ENCODE peak calls at places on chromosomes 1 and 21, in five cellular contexts. T is epithelial cell of esophagus, V is WERI-Rb-1, X is foreskin fibroblast, J is Peyer's patch. C is an unnamed sample.

GRCh38 chr1:31425301-31426081 is 12.5 kb downstream of the SERINC2 start:
- DNase-seq in T (no peak), V (no peak), X (no peak), J (no peak), C (no peak)

GRCh38 chr1:160708118-160708517 is 3.5 kb downstream of the CD48 start:
- DNase-seq in T (no peak), V (no peak), X (no peak), J (no peak), C (no peak)

GRCh38 chr1:34806396-34806795 is 13.6 kb downstream of the GJA4 start:
- DNase-seq in T (peak), V (no peak), X (peak), J (no peak), C (no peak)

GRCh38 chr1:167871331-167871730 is 42.6 kb downstream of the ADCY10 start:
- DNase-seq in T (no peak), V (no peak), X (peak), J (no peak), C (no peak)

GRCh38 chr1:17673335-17674075 is 81.6 kb upstream of the ACTL8 start:
- DNase-seq in T (no peak), V (no peak), X (no peak), J (no peak), C (no peak)

GRCh38 chr1:87249803-87250202 is 78.9 kb upstream of the LMO4 start:
- DNase-seq in T (peak), V (no peak), X (no peak), J (no peak), C (peak)

GRCh38 chr1:226674892-226675719 is 64.0 kb downstream of the ITPKB start:
- DNase-seq in T (no peak), V (no peak), X (no peak), J (peak), C (no peak)

GRCh38 chr1:116820362-116820761 is 66.1 kb downstream of the CD2 start:
- DNase-seq in T (peak), V (no peak), X (peak), J (no peak), C (peak)

GRCh38 chr21:45301521-45302081 is 13.9 kb upstream of the POFUT2 start:
- DNase-seq in T (no peak), V (no peak), X (no peak), J (no peak), C (no peak)

GRCh38 chr1:24435782-24436365 is 20.3 kb downstream of the NIPAL3 start:
- DNase-seq in T (no peak), V (no peak), X (no peak), J (no peak), C (no peak)

GRCh38 chr21:45957986-45958610 is 23.5 kb upstream of the COL6A1 start:
- DNase-seq in T (no peak), V (no peak), X (peak), J (no peak), C (no peak)

GRCh38 chr1:179143332-179143731 is 61.5 kb downstream of the TOR3A start:
- DNase-seq in T (peak), V (no peak), X (peak), J (no peak), C (no peak)

GRCh38 chr1:232192781-232193450 is 437.0 kb downstream of the SIPA1L2 start:
- DNase-seq in T (peak), V (no peak), X (peak), J (no peak), C (no peak)

GRCh38 chr1:41538741-41539415 is 54.4 kb upstream of the EDN2 start:
- DNase-seq in T (no peak), V (no peak), X (no peak), J (no peak), C (no peak)

GRCh38 chr1:228802386-228803221 is 67.3 kb downstream of the RHOU start:
- DNase-seq in T (no peak), V (no peak), X (peak), J (no peak), C (no peak)

GRCh38 chr1:94456736-94457135 is 38.5 kb downstream of the ABCD3 start:
- DNase-seq in T (no peak), V (no peak), X (peak), J (no peak), C (no peak)

GRCh38 chr1:227449051-227449450 is 114.3 kb upstream of the ZNF678 start:
- DNase-seq in T (peak), V (peak), X (peak), J (no peak), C (peak)

GRCh38 chr1:7386226-7387052 is 384.7 kb upstream of the VAMP3 start:
- DNase-seq in T (no peak), V (peak), X (no peak), J (no peak), C (no peak)

GRCh38 chr1:201095581-201096531 is 16.4 kb downstream of the CACNA1S start:
- DNase-seq in T (peak), V (peak), X (no peak), J (no peak), C (no peak)

GRCh38 chr1:33588726-33589125 is 116.3 kb downstream of the ZSCAN20 start:
- DNase-seq in T (no peak), V (no peak), X (no peak), J (no peak), C (no peak)

GRCh38 chr1:85628791-85629531 is 48.4 kb downstream of the CCN1 start:
- DNase-seq in T (peak), V (no peak), X (peak), J (no peak), C (no peak)

GRCh38 chr1:151539321-151540020 is 638 bp upstream of the TUFT1 start:
- DNase-seq in T (peak), V (peak), X (peak), J (peak), C (peak)

GRCh38 chr1:26234644-26235384 is 814 bp downstream of the CEP85 start:
- DNase-seq in T (peak), V (no peak), X (peak), J (no peak), C (no peak)

GRCh38 chr1:76336951-76337371 is 262.4 kb downstream of the ST6GALNAC3 start:
- DNase-seq in T (no peak), V (no peak), X (peak), J (peak), C (no peak)

GRCh38 chr1:41361495-41362356 is 492 bp downstream of the FOXO6 start:
- DNase-seq in T (no peak), V (no peak), X (no peak), J (no peak), C (no peak)

GRCh38 chr1:13469343-13469742 is 44.5 kb downstream of the LRRC38 start:
- DNase-seq in T (peak), V (peak), X (no peak), J (no peak), C (no peak)

GRCh38 chr1:170407138-170407537 is 124.8 kb upstream of the GORAB start:
- DNase-seq in T (peak), V (no peak), X (no peak), J (no peak), C (no peak)

GRCh38 chr1:27400963-27401341 is 8.5 kb downstream of the GPR3 start:
- DNase-seq in T (no peak), V (no peak), X (peak), J (no peak), C (no peak)

GRCh38 chr1:43531453-43531905 is 796 bp downstream of the PTPRF start:
- DNase-seq in T (no peak), V (peak), X (peak), J (no peak), C (peak)

GRCh38 chr1:234912541-234913312 is 215.9 kb downstream of the TOMM20 start:
- DNase-seq in T (no peak), V (no peak), X (no peak), J (no peak), C (peak)

GRCh38 chr1:60992165-60992564 is 90.2 kb upstream of the NFIA start:
- DNase-seq in T (no peak), V (no peak), X (no peak), J (no peak), C (no peak)

GRCh38 chr1:204974326-204974725 is 68.7 kb upstream of the CNTN2 start:
- DNase-seq in T (no peak), V (peak), X (no peak), J (no peak), C (no peak)

GRCh38 chr1:201708085-201708512 is 120.9 kb upstream of the IPO9 start:
- DNase-seq in T (no peak), V (no peak), X (peak), J (no peak), C (no peak)

GRCh38 chr1:65141394-65141793 is 6.6 kb upstream of the AK4 start:
- DNase-seq in T (peak), V (no peak), X (peak), J (no peak), C (peak)

GRCh38 chr21:42518216-42518615 is 4.6 kb downstream of the SLC37A1 start:
- DNase-seq in T (peak), V (no peak), X (no peak), J (no peak), C (peak)

GRCh38 chr1:167693425-167694045 is 28.2 kb upstream of the MPZL1 start:
- DNase-seq in T (no peak), V (no peak), X (no peak), J (no peak), C (no peak)

GRCh38 chr1:177466286-177466685 is 295.5 kb downstream of the BRINP2 start:
- DNase-seq in T (peak), V (no peak), X (no peak), J (no peak), C (no peak)

GRCh38 chr1:113811353-113811887 is 856 bp downstream of the RSBN1 start:
- DNase-seq in T (peak), V (peak), X (peak), J (peak), C (no peak)

GRCh38 chr1:113812661-113813135 is 422 bp upstream of the RSBN1 start:
- DNase-seq in T (no peak), V (peak), X (no peak), J (peak), C (no peak)

GRCh38 chr1:113809651-113810602 is 2.3 kb downstream of the RSBN1 start:
- DNase-seq in T (no peak), V (no peak), X (no peak), J (no peak), C (no peak)

GRCh38 chr1:113811888-113812660 is at the start of gene RSBN1:
- DNase-seq in T (peak), V (peak), X (peak), J (peak), C (peak)

GRCh38 chr1:113813218-113813617 is 942 bp upstream of the RSBN1 start:
- DNase-seq in T (no peak), V (no peak), X (no peak), J (no peak), C (no peak)
- H3K4me3 ChIP-seq in T (no peak), V (no peak), X (no peak), J (no peak), C (no peak)

DNA sequence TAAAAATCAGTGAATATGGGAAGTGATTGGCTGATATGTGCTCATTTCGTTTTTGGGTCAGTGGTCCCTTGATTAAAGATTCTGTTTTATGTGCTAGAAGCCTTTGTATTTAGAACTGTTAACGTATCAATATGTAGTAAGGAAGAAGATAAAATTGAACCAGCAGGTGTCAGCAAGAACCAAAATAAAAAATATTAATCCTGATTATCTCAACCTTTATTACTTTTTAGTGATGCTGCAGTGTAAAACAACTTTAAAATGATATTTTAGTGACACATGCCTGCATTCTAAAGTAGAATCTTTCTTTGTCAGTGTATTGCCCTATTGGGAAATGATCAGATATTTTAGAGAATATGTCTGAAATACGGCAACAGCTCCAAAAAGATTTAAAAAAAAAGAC is 49.5 kb downstream of the NEK7 start:
- DNase-seq in T (no peak), V (no peak), X (no peak), J (no peak), C (no peak)
- TF ChIP-seq CTCF in T (peak), V (no peak), X (no peak), J (no peak), C (no peak)

GRCh38 chr1:206002833-206003532 is at the start of gene RAB7B:
- DNase-seq in T (peak), V (peak), X (peak), J (no peak), C (no peak)

GRCh38 chr1:206000641-206001339 is 2.4 kb downstream of the RAB7B start:
- DNase-seq in T (peak), V (peak), X (no peak), J (no peak), C (no peak)

GRCh38 chr1:206002160-206002559 is 1.0 kb downstream of the RAB7B start:
- DNase-seq in T (peak), V (peak), X (no peak), J (no peak), C (no peak)

GRCh38 chr1:205998457-205999241 is 4.5 kb downstream of the RAB7B start:
- DNase-seq in T (no peak), V (peak), X (peak), J (no peak), C (no peak)

DNA sequence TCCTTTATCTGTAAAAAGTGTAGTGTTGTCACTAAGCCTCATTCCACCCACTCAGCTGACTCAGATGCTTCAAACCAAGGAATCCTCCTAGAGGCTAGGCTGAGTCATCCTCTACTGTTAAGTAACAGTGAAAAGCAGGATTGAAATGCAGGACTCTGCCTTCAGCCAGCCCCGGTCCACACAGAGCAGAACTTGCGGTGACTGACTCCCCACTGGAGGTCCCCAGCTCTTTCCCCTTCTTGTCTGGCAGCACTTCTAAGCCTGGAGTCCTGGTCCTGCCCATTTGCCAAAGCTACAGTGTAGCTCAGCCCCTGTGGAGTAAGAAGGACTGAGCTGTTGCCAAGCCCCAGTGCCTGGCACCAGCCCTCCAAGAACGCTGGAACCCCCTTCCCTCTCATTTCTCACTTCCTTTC is 1.7 kb downstream of the RAB7B start:
- DNase-seq in T (peak), V (peak), X (peak), J (no peak), C (peak)
- H3K4me3 ChIP-seq in T (peak), V (no peak), X (peak), J (no peak), C (no peak)

GRCh38 chr1:48251323-48251722 is 28.8 kb downstream of the SLC5A9 start:
- DNase-seq in T (no peak), V (no peak), X (no peak), J (no peak), C (no peak)

GRCh38 chr1:48250572-48250971 is 28.1 kb downstream of the SLC5A9 start:
- DNase-seq in T (no peak), V (no peak), X (no peak), J (no peak), C (no peak)

GRCh38 chr1:48248356-48248755 is 25.8 kb downstream of the SLC5A9 start:
- DNase-seq in T (no peak), V (no peak), X (no peak), J (no peak), C (no peak)

GRCh38 chr1:48251858-48252257 is 29.3 kb downstream of the SLC5A9 start:
- DNase-seq in T (no peak), V (no peak), X (no peak), J (no peak), C (no peak)

DNA sequence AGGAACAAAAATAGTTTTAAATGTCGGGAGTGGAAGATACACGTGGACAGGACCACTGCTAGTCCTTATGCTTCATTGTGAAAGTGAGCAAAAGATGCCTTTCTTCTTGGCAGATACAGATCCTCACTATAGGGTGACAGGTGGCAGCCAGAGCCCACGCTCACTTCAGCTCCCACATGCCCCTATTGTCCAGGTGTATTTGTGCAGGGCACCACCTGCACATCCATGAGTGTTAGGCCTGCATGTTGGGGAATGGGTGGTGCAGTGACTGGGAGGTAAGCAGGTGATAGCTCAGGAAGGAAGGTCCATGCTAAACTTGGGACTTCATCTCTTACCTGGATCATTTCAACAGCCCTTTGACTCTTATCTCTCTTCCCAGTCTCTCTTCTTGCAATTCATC is 27.4 kb downstream of the SLC5A9 start:
- DNase-seq in T (no peak), V (no peak), X (no peak), J (no peak), C (no peak)
- TF ChIP-seq CTCF in T (no peak), V (peak), X (no peak), J (peak), C (no peak)

GRCh38 chr1:156524481-156524869 is 23.9 kb upstream of the MEF2D start:
- DNase-seq in T (no peak), V (peak), X (no peak), J (no peak), C (no peak)
- H3K4me3 ChIP-seq in T (no peak), V (no peak), X (no peak), J (no peak), C (no peak)

GRCh38 chr1:207876129-207876528 is 34.8 kb downstream of the CD34 start:
- DNase-seq in T (no peak), V (peak), X (peak), J (peak), C (no peak)
- TF ChIP-seq CTCF in T (peak), V (peak), X (peak), J (no peak), C (no peak)

GRCh38 chr1:150258275-150258666 is 697 bp downstream of the CA14 start:
- DNase-seq in T (no peak), V (no peak), X (no peak), J (no peak), C (no peak)

GRCh38 chr1:150259217-150259616 is 1.6 kb downstream of the CA14 start:
- DNase-seq in T (no peak), V (no peak), X (no peak), J (no peak), C (no peak)

GRCh38 chr1:150256549-150257341 is 829 bp upstream of the CA14 start:
- DNase-seq in T (no peak), V (peak), X (peak), J (no peak), C (no peak)

GRCh38 chr1:150257624-150258274 is at the start of gene CA14:
- DNase-seq in T (no peak), V (no peak), X (no peak), J (no peak), C (no peak)

DNA sequence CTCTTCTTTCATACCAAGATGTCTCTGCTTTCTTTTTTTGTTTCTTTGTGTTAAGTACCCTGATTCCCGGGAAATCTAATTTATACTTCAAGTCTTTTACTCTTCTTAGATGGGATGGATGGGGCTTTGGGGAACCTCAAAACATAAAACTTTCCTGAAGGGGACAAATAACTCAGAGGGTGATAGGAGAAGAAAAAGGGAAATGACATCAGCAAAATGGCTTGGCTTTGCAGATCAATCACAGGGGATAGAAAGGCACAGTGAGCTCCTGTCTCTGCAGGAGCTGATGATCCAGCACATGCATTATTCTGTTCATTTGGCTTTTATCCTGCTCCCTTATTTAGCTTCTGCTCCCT is 1.4 kb upstream of the CA14 start:
- DNase-seq in T (no peak), V (no peak), X (no peak), J (no peak), C (no peak)
- H3K4me3 ChIP-seq in T (no peak), V (peak), X (no peak), J (no peak), C (no peak)